ENCODE peak calls at places on chromosomes 1 and 21, in nine cellular contexts. Y is ovary, U is esophagus squamous epithelium, R is heart left ventricle, H is IMR-90, V is prostate gland, W is stomach, X is breast epithelium, D is A549. O is an unnamed sample.

GRCh38 chr1:169288011-169288414 is 79.6 kb downstream of the NME7 start:
- DNase-seq in U (no peak), D (no peak), W (no peak), R (no peak), H (peak), V (no peak), Y (no peak), X (no peak), O (no peak)

GRCh38 chr1:219659682-219660081 is 46.8 kb upstream of the ZC3H11B start:
- DNase-seq in D (no peak), R (no peak), V (no peak), W (no peak), Y (no peak), X (no peak), U (no peak), H (peak), O (peak)

GRCh38 chr1:30171956-30172694 is 551.3 kb downstream of the MATN1 start:
- DNase-seq in X (no peak), D (no peak), V (no peak), U (no peak), R (no peak), Y (no peak), H (no peak), W (peak), O (no peak)

GRCh38 chr1:16246961-16247360 is 10.0 kb upstream of the CPLANE2 start:
- DNase-seq in X (no peak), D (no peak), V (no peak), U (no peak), W (no peak), H (no peak), Y (peak), R (no peak), O (no peak)

GRCh38 chr1:85654066-85654782 is 54.0 kb downstream of the ZNHIT6 start:
- DNase-seq in W (no peak), U (no peak), H (peak), V (no peak), X (no peak), Y (no peak), D (no peak), R (no peak), O (no peak)

GRCh38 chr1:63592536-63593302 is 492 bp upstream of the PGM1 start:
- DNase-seq in U (no peak), X (no peak), V (no peak), W (no peak), R (no peak), Y (no peak), H (no peak), D (no peak), O (no peak)

GRCh38 chr1:78833491-78833890 is 173.0 kb downstream of the ADGRL4 start:
- DNase-seq in W (no peak), Y (no peak), V (no peak), D (no peak), X (no peak), U (no peak), R (no peak), H (peak), O (no peak)

GRCh38 chr1:110176299-110176956 is 26.1 kb downstream of the SLC6A17 start:
- DNase-seq in V (peak), X (peak), U (no peak), R (peak), Y (no peak), H (no peak), W (peak), D (no peak), O (no peak)

GRCh38 chr1:16215882-16216753 is 3.7 kb upstream of the ARHGEF19 start:
- DNase-seq in Y (peak), X (peak), D (peak), V (peak), W (peak), U (peak), R (peak), H (peak), O (peak)

GRCh38 chr1:223824712-223825111 is 21.0 kb downstream of the TP53BP2 start:
- DNase-seq in R (no peak), Y (no peak), H (no peak), V (no peak), W (no peak), X (no peak), U (no peak), D (no peak), O (no peak)

GRCh38 chr1:7386226-7387052 is 384.7 kb upstream of the VAMP3 start:
- DNase-seq in D (no peak), W (peak), H (no peak), Y (no peak), R (no peak), V (no peak), X (no peak), U (no peak), O (no peak)

GRCh38 chr1:84920159-84920558 is 27.2 kb upstream of the LPAR3 start:
- DNase-seq in Y (no peak), U (no peak), V (no peak), H (no peak), X (no peak), R (no peak), D (no peak), W (no peak), O (no peak)

GRCh38 chr1:221620437-221621384 is 121.2 kb downstream of the DUSP10 start:
- DNase-seq in H (peak), X (no peak), Y (no peak), R (no peak), U (no peak), D (no peak), V (no peak), W (no peak), O (no peak)

GRCh38 chr1:99849413-99849743 is 783 bp upstream of the AGL start:
- DNase-seq in H (no peak), W (no peak), V (peak), D (no peak), R (no peak), Y (no peak), X (no peak), U (no peak), O (peak)

GRCh38 chr1:75727571-75727970 is 3.1 kb downstream of the ACADM start:
- DNase-seq in R (no peak), H (no peak), W (no peak), V (no peak), X (no peak), U (no peak), Y (no peak), D (no peak), O (no peak)

GRCh38 chr1:10761503-10762152 is 34.8 kb downstream of the CASZ1 start:
- DNase-seq in Y (no peak), X (peak), V (peak), R (no peak), U (no peak), W (peak), H (no peak), D (no peak), O (no peak)

GRCh38 chr1:202084791-202085681 is 37.7 kb upstream of the GPR37L1 start:
- DNase-seq in V (peak), X (peak), H (no peak), R (no peak), U (no peak), D (no peak), Y (no peak), W (peak), O (no peak)

GRCh38 chr1:222627232-222627631 is 9.3 kb downstream of the MIA3 start:
- DNase-seq in W (no peak), X (no peak), U (no peak), D (no peak), H (peak), V (no peak), Y (no peak), R (peak), O (no peak)

GRCh38 chr1:232854786-232855185 is 49.6 kb downstream of the MAP10 start:
- DNase-seq in R (no peak), Y (no peak), U (no peak), D (no peak), V (no peak), H (no peak), X (no peak), W (no peak), O (no peak)

GRCh38 chr21:25139390-25139789 is 467.9 kb downstream of the MRPL39 start:
- DNase-seq in D (no peak), X (no peak), V (no peak), H (no peak), Y (no peak), W (no peak), U (no peak), R (no peak), O (no peak)

GRCh38 chr1:156471496-156472490 is 28.8 kb downstream of the MEF2D start:
- DNase-seq in D (no peak), H (no peak), U (no peak), X (peak), Y (peak), W (peak), R (peak), V (peak), O (no peak)

GRCh38 chr1:48246727-48247126 is 24.2 kb downstream of the SLC5A9 start:
- DNase-seq in U (no peak), R (peak), Y (no peak), X (peak), W (peak), H (no peak), D (no peak), V (peak), O (no peak)

GRCh38 chr1:4485398-4485797 is 169.0 kb upstream of the AJAP1 start:
- DNase-seq in W (no peak), U (no peak), H (no peak), V (no peak), D (no peak), X (no peak), Y (no peak), R (no peak), O (no peak)

GRCh38 chr1:23904748-23905357 is 8.3 kb downstream of the CNR2 start:
- DNase-seq in R (no peak), U (no peak), H (no peak), X (no peak), W (no peak), V (no peak), Y (no peak), D (no peak), O (peak)

GRCh38 chr1:6347641-6348487 is 45.7 kb downstream of the ACOT7 start:
- DNase-seq in R (no peak), V (peak), W (peak), H (peak), Y (no peak), X (no peak), U (no peak), D (peak), O (peak)

GRCh38 chr1:177794316-177794991 is 175.4 kb downstream of the SEC16B start:
- DNase-seq in V (no peak), D (no peak), X (no peak), U (no peak), R (no peak), Y (no peak), H (no peak), W (no peak), O (no peak)

GRCh38 chr1:200982071-200982945 is 41.2 kb downstream of the KIF21B start:
- DNase-seq in Y (no peak), W (no peak), U (no peak), H (peak), D (no peak), R (no peak), X (no peak), V (no peak), O (peak)

GRCh38 chr21:43866233-43866632 is 1.2 kb downstream of the AGPAT3 start:
- DNase-seq in U (no peak), H (peak), V (peak), W (no peak), Y (peak), R (peak), D (no peak), X (no peak), O (peak)

GRCh38 chr1:160428655-160429054 is 28.3 kb downstream of the VANGL2 start:
- DNase-seq in D (peak), V (no peak), U (no peak), H (peak), W (peak), R (no peak), Y (peak), X (no peak), O (peak)

GRCh38 chr1:41515131-41515678 is 30.7 kb upstream of the EDN2 start:
- DNase-seq in R (no peak), Y (no peak), V (no peak), W (peak), H (no peak), U (no peak), D (no peak), X (peak), O (no peak)

GRCh38 chr1:200053639-200054038 is 26.1 kb downstream of the NR5A2 start:
- DNase-seq in X (no peak), R (no peak), U (no peak), W (no peak), D (no peak), Y (no peak), H (peak), V (no peak), O (no peak)

GRCh38 chr1:187067160-187067559 is 238.4 kb downstream of the PLA2G4A start:
- DNase-seq in Y (peak), U (no peak), H (no peak), R (no peak), X (no peak), W (peak), V (no peak), D (no peak), O (no peak)

GRCh38 chr1:193310569-193310968 is 124.2 kb upstream of the B3GALT2 start:
- DNase-seq in H (no peak), R (no peak), X (no peak), V (peak), W (no peak), U (no peak), D (no peak), Y (no peak), O (no peak)

GRCh38 chr21:36203603-36203889 is 46.9 kb downstream of the DOP1B start:
- DNase-seq in R (no peak), D (peak), U (no peak), W (peak), H (peak), X (no peak), V (no peak), Y (no peak), O (peak)

GRCh38 chr1:59751801-59752200 is 62.9 kb upstream of the HOOK1 start:
- DNase-seq in H (peak), V (no peak), U (no peak), X (no peak), Y (no peak), R (no peak), W (no peak), D (no peak), O (no peak)

GRCh38 chr1:226401407-226402303 is 6.2 kb downstream of the PARP1 start:
- DNase-seq in R (no peak), U (no peak), X (no peak), Y (no peak), W (no peak), V (no peak), D (no peak), H (no peak), O (no peak)

GRCh38 chr1:218705911-218706893 is 361.1 kb downstream of the TGFB2 start:
- DNase-seq in R (no peak), W (no peak), H (peak), D (peak), Y (no peak), U (no peak), X (no peak), V (no peak), O (no peak)

GRCh38 chr1:8378981-8379470 is 61.1 kb downstream of the SLC45A1 start:
- DNase-seq in H (no peak), Y (no peak), V (no peak), W (no peak), U (no peak), R (no peak), D (no peak), X (no peak), O (no peak)

GRCh38 chr1:110173466-110174117 is 23.3 kb downstream of the SLC6A17 start:
- DNase-seq in V (no peak), U (no peak), Y (no peak), W (no peak), X (no peak), R (no peak), H (peak), D (no peak), O (no peak)

GRCh38 chr21:21226472-21226871 is 228.3 kb downstream of the NCAM2 start:
- DNase-seq in D (no peak), H (peak), U (no peak), R (no peak), W (no peak), Y (no peak), X (no peak), V (no peak), O (no peak)

GRCh38 chr1:9549955-9550546 is 10.8 kb downstream of the SLC25A33 start:
- DNase-seq in U (no peak), R (no peak), H (no peak), Y (no peak), D (no peak), V (no peak), X (no peak), W (no peak), O (no peak)

GRCh38 chr1:9551984-9552383 is 12.7 kb downstream of the SLC25A33 start:
- DNase-seq in V (no peak), R (no peak), Y (no peak), U (no peak), X (no peak), D (no peak), W (no peak), H (no peak), O (no peak)

GRCh38 chr1:9555942-9556341 is 16.7 kb downstream of the SLC25A33 start:
- DNase-seq in X (no peak), D (no peak), V (no peak), W (no peak), Y (no peak), U (no peak), H (no peak), R (no peak), O (no peak)

GRCh38 chr1:9557624-9558023 is 18.4 kb downstream of the SLC25A33 start:
- DNase-seq in Y (no peak), H (no peak), W (no peak), U (no peak), X (no peak), V (no peak), R (no peak), D (no peak), O (no peak)

GRCh38 chr1:9553736-9554144 is 14.5 kb downstream of the SLC25A33 start:
- DNase-seq in R (no peak), V (peak), H (no peak), U (no peak), W (no peak), X (no peak), D (no peak), Y (no peak), O (no peak)
- TF ChIP-seq POLR2A in R (no peak), V (no peak), H (no peak), U (no peak), W (no peak), X (no peak), D (no peak), Y (no peak), O (no peak)

DNA sequence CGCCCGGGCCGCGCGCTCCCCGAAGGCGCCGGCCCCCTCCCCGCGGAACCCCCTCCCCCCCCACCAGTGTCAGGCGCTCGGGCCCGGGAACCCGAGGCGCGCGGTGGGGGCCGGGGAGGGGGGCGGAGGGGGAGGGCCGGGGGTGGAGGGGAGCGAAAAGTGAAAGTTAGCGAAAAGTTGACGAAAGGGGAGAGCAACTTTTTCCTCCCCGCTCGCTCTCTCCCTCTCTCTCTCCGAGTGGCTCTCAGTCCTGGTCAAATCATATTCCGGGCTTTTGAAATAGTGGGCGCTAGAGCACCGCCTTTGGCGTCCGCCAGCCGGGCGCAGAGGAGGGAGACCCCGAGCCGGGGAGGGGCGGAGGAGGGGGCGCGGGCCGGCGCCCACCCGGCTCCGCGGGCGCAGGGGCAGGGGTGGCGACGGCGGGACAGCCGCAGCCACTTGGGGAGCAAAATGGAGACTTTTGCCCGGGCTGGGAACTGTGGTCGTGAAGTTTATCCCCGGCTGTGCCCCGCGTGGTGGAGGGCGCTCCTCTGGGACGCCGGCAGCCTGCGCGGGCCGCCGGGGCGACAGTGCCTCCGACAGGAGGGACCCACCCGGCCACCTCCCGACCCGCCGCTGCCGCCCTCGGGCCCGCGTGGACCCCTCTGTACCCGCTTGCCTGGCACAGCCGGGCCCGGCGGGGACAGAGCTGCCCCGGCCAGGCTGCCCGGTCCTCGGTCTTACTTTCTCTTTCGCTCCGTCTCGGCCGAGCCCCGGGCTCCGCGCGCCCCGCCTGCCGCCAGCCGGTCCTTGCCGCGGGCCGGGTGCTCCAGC is 694 bp downstream of the PRDM16 start:
- DNase-seq in X (no peak), Y (peak), V (peak), U (no peak), W (no peak), D (peak), H (peak), R (peak), O (peak)
- TF ChIP-seq CTCF in X (no peak), Y (peak), V (peak), U (no peak), W (no peak), D (peak), H (peak), R (peak), O (peak)

GRCh38 chr1:21814981-21815583 is 3.0 kb downstream of the LDLRAD2 start:
- DNase-seq in V (no peak), U (no peak), X (no peak), H (no peak), D (no peak), R (no peak), Y (no peak), W (peak), O (no peak)

GRCh38 chr1:21811875-21812305 is at the start of gene LDLRAD2:
- DNase-seq in V (no peak), U (no peak), R (no peak), H (no peak), W (no peak), D (no peak), Y (no peak), X (no peak), O (no peak)

GRCh38 chr1:21814241-21814918 is 2.3 kb downstream of the LDLRAD2 start:
- DNase-seq in D (no peak), W (no peak), Y (no peak), R (no peak), X (no peak), H (no peak), V (no peak), U (no peak), O (peak)

GRCh38 chr1:21815724-21816311 is 3.8 kb downstream of the LDLRAD2 start:
- DNase-seq in X (no peak), W (no peak), H (peak), Y (no peak), V (no peak), D (no peak), U (no peak), R (peak), O (peak)

DNA sequence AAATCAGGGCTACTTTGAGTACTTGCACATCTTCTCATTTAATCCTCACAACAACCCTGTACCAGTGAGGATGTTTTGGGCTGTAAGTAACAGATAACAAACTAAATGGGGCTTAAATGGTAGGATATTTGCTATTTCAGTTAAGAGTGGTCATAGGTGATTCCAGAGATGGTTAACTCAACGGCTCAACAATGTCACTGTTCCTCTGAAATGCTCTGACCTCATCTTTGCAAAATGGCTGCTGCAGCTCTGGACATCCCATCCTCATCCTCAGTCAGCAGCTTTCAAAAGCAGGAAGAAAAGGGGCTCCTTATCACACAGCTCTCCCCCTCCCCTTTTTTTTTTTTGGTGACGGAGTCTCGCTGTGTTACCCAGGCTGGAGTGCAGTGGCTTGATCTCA is 1.5 kb downstream of the LDLRAD2 start:
- DNase-seq in W (no peak), X (no peak), D (no peak), U (no peak), Y (no peak), V (no peak), R (no peak), H (no peak), O (no peak)
- TF ChIP-seq POLR2A in W (no peak), X (no peak), D (no peak), U (no peak), Y (no peak), V (no peak), R (no peak), H (no peak), O (no peak)

DNA sequence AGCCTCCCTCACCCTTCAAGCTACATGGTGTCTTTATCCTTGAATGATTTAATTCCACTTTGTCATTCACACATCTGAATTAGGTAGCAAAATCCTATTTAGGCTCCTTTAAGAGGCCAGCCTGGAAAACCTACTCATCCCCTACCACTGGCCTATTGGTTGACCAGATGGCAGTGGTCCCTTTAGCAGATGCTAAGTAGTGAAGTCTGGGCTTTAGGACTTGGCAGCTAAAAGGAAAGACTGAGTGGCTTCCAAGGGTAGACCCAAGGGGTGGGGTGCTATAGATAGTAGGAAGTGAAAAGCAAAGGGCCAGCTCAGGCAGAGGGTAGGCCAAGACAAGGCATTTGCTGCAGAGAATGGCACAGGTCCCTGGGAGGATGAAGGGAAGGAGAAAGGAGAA is 46.6 kb downstream of the KCNJ6 start:
- DNase-seq in H (no peak), X (no peak), D (no peak), W (no peak), R (no peak), U (no peak), Y (no peak), V (no peak), O (no peak)
- TF ChIP-seq CTCF in H (no peak), X (no peak), D (no peak), W (no peak), R (no peak), U (no peak), Y (no peak), V (no peak), O (no peak)

GRCh38 chr1:171210355-171210754 is 25.3 kb downstream of the FMO2 start:
- DNase-seq in V (peak), U (no peak), X (no peak), H (no peak), D (no peak), R (no peak), Y (no peak), W (no peak), O (no peak)
- TF ChIP-seq POLR2A in V (no peak), U (no peak), X (no peak), H (no peak), D (no peak), R (no peak), Y (no peak), W (no peak), O (no peak)

O was measured in NB4.